ENCODE peak calls at places on chromosomes 2 and 18, in five cellular contexts. L is Peyer's patch, T is IMR-90, M is heart left ventricle, E is A549. U is an unnamed sample. For H3K4me1, the result is how much of the 10 kb centered on the place peaks cover.

GRCh38 chr2:183825710-183826109 is 701.5 kb downstream of the NUP35 start:
- DNase-seq in E (no peak), M (no peak), L (no peak), T (no peak), U (no peak)

GRCh38 chr2:11578081-11578948 is 44.5 kb downstream of the GREB1 start:
- DNase-seq in M (no peak), E (no peak), T (no peak), L (no peak), U (no peak)

GRCh38 chr2:205139822-205140612 is 542.3 kb upstream of the NRP2 start:
- DNase-seq in T (no peak), E (no peak), M (peak), L (no peak), U (peak)

GRCh38 chr2:108787209-108787558 is 613 bp downstream of the CCDC138 start:
- DNase-seq in T (no peak), E (no peak), M (no peak), L (no peak), U (no peak)

GRCh38 chr2:57278451-57278850 is 768.2 kb upstream of the VRK2 start:
- DNase-seq in E (no peak), M (no peak), T (no peak), L (no peak), U (no peak)

GRCh38 chr18:2655153-2655953 is at the start of gene SMCHD1:
- DNase-seq in E (peak), T (peak), M (peak), L (peak), U (peak)

GRCh38 chr2:174335605-174336402 is 1.1 kb downstream of the SP9 start:
- DNase-seq in T (no peak), E (no peak), M (no peak), L (no peak), U (no peak)

GRCh38 chr2:25379535-25379934 is 37.8 kb upstream of the DNMT3A start:
- DNase-seq in E (no peak), T (no peak), L (no peak), M (no peak), U (peak)

GRCh38 chr2:120864981-120865380 is 129.3 kb downstream of the GLI2 start:
- DNase-seq in T (peak), L (no peak), M (no peak), E (no peak), U (no peak)

GRCh38 chr2:157592983-157593382 is 35.7 kb downstream of the ACVR1C start:
- DNase-seq in T (peak), E (no peak), L (no peak), M (no peak), U (no peak)

GRCh38 chr2:182144039-182144779 is 158.6 kb downstream of the PPP1R1C start:
- DNase-seq in M (no peak), T (no peak), E (no peak), L (no peak), U (no peak)

GRCh38 chr18:56085561-56085960 is 497.6 kb upstream of the TCF4 start:
- DNase-seq in T (peak), E (no peak), M (no peak), L (no peak), U (no peak)

DNA sequence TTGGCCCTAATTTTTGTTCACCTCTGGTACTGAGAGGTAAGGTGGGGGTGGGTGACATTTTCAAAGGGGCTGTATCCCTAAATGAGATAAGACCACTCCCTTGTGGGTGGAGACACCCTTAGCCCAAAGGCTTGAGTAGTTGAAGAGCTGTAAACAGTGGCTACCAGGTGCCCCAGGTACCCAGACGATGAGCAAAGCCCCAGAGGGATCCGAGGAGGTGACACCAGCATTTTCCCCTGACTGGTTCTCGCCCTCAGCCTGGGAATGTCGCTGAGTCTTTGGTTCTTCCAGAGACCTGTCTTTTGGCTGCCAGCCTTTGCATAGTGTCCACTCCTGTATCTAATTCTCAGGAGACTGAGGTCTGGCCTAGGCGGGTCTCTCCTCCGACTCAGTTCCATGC is 36.5 kb downstream of the RRM2 start:
- DNase-seq in T (no peak), M (no peak), L (no peak), E (no peak), U (no peak)
- H3K4me1 ChIP-seq in T (under half), M (under half), L (under half), E (under half), U (under half)

GRCh38 chr18:21701621-21702020 is 3.0 kb downstream of the ABHD3 start:
- DNase-seq in M (no peak), L (no peak), T (no peak), E (no peak), U (no peak)

GRCh38 chr18:21702602-21703001 is 2.0 kb downstream of the ABHD3 start:
- DNase-seq in T (no peak), E (no peak), M (no peak), L (no peak), U (no peak)

GRCh38 chr18:21703241-21703820 is 1.2 kb downstream of the ABHD3 start:
- DNase-seq in M (no peak), L (peak), E (peak), T (peak), U (peak)

GRCh38 chr18:21706386-21706865 is 1.9 kb upstream of the ABHD3 start:
- DNase-seq in M (no peak), E (no peak), T (no peak), L (no peak), U (no peak)

GRCh38 chr18:21704603-21705364 is at the start of gene ABHD3:
- DNase-seq in T (peak), E (peak), M (peak), L (peak), U (peak)
- TF ChIP-seq POLR2A in T (peak), E (peak), M (peak), L (peak), U (no peak)

GRCh38 chr2:47636176-47636575 is 146.8 kb upstream of the MSH6 start:
- DNase-seq in M (no peak), E (no peak), T (no peak), L (no peak), U (no peak)
- H3K4me3 ChIP-seq in M (no peak), E (no peak), T (no peak), L (no peak), U (no peak)

GRCh38 chr2:9614562-9614961 is 16.2 kb downstream of the YWHAQ start:
- DNase-seq in M (no peak), L (no peak), T (peak), E (no peak), U (no peak)
- H3K4me1 ChIP-seq in M (half or more), L (under half), T (under half), E (half or more), U (under half)

DNA sequence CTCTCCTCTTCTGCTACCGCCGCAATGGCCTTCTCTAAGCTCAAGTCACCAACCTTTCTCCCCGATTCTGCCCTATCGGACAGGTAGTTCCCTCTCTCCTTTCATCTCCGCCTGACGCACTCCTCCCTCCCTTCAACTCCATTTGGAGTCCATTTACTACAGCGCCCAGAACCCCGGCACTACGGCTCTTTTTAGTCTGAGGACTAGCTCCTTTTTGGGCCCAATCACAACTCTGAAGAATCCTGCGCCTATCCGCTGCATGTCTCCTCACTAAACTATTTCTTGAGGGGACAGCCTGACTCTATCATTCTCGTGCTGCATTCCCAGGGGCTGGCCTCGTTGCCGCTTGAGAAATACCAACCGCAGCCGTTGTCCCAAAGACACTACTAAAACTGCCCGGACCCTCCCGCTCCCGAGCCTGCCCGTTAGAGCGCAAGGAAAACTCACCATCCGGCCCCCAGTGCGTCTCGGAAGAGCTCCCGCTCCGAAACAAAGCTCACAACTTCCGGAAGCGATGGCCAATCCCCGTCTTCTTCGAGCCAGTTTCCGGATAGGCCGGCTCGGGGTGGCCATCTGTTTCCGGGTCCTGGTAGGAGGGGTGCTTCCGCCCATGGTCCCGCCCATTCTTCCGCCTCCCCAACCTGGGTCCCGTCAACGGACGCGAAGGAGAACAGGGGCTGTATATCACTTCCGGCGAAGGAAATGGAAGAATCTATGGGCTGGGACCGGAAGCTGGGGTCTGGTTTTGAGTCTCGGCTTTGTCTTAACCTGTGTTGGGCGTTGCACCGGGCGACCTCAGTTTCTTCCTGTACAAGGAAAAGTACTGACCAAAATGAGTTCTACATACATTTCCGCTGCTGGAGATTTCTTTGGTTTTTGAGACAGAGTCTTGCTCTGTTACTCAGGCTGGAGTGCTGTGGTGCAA is at the start of gene TPRKB:
- DNase-seq in M (peak), T (peak), L (peak), E (peak), U (peak)
- TF ChIP-seq POLR2A in M (no peak), T (peak), L (peak), E (peak), U (no peak)

GRCh38 chr2:201148434-201148833 is 32.5 kb downstream of the CFLAR start:
- DNase-seq in M (no peak), E (no peak), T (no peak), L (no peak), U (no peak)

GRCh38 chr2:201151127-201152074 is 31.5 kb upstream of the CASP10 start:
- DNase-seq in T (peak), E (peak), M (no peak), L (no peak), U (no peak)

GRCh38 chr2:201152517-201152916 is 30.4 kb upstream of the CASP10 start:
- DNase-seq in M (no peak), L (no peak), E (no peak), T (no peak), U (no peak)

GRCh38 chr2:201149064-201149820 is 33.3 kb downstream of the CFLAR start:
- DNase-seq in E (peak), L (no peak), T (peak), M (no peak), U (no peak)

DNA sequence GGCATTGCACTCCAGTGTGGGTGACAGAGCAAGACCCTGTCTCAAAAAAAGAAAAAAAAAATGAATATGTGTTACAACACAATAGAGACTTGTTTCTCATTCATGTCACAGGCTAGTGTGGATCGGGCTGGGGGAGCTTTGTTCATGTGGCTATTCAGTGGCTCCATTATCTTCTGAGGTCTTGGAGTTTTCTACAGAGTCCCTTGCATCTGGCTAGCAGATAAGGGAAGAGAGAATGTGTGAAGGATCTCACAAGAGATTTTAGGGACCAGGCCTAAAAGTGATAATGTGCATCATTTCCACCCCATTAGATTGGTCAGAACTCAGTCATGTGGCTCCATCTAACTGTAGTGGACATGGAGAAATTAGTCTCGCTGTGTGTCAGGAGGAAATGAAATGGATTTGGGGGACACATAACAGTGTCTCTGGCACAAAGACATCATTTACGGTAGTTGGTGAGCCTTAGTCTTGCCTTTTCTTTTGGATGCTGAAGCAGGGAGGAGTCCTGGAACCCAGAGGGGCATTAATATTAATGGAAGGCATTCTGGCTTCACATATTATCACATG is 32.4 kb upstream of the CASP10 start:
- DNase-seq in L (no peak), T (no peak), E (no peak), M (no peak), U (no peak)
- H3K4me3 ChIP-seq in L (no peak), T (no peak), E (peak), M (no peak), U (no peak)